ENCODE peak calls at places on chromosome 22, in six cellular contexts. X is fibroblast of mammary gland; S is tibial nerve; U is CD8-positive, alpha-beta memory T cell; Y is adrenal gland; I is ovary. E is an unnamed sample.

GRCh38 chr22:28029201-28029948 is 110.3 kb upstream of the PITPNB start:
- DNase-seq in X (peak; percentile 41), S (no peak), U (no peak), Y (peak; percentile 54), I (no peak), E (no peak)

GRCh38 chr22:31139866-31140716 is at the start of gene PLA2G3:
- DNase-seq in X (peak; percentile 62), S (no peak), U (no peak), Y (no peak), I (no peak), E (no peak)

GRCh38 chr22:42584364-42584940 is 30.2 kb downstream of the POLDIP3 start:
- DNase-seq in X (no peak), S (no peak), U (no peak), Y (no peak), I (no peak), E (no peak)

GRCh38 chr22:49104434-49104833 is 723.2 kb downstream of the BRD1 start:
- DNase-seq in X (no peak), S (no peak), U (no peak), Y (no peak), I (no peak), E (no peak)

GRCh38 chr22:44100411-44100810 is 76.3 kb downstream of the PARVB start:
- DNase-seq in X (no peak), S (no peak), U (no peak), Y (no peak), I (peak; percentile 27), E (no peak)

GRCh38 chr22:45296628-45297297 is 12.0 kb downstream of the UPK3A start:
- DNase-seq in X (no peak), S (no peak), U (peak; percentile 35), Y (no peak), I (no peak), E (no peak)

GRCh38 chr22:44671742-44672141 is 30.3 kb upstream of the PRR5 start:
- DNase-seq in X (peak; percentile 57), S (no peak), U (peak; percentile 39), Y (no peak), I (no peak), E (no peak)

GRCh38 chr22:41178425-41178975 is 26.6 kb upstream of the L3MBTL2 start:
- DNase-seq in X (no peak), S (no peak), U (no peak), Y (no peak), I (peak; percentile 68), E (no peak)

GRCh38 chr22:20211997-20212753 is 55.9 kb downstream of the RTN4R start:
- DNase-seq in X (peak; percentile 55), S (peak; percentile 29), U (no peak), Y (no peak), I (peak; percentile 76), E (no peak)

GRCh38 chr22:43897751-43898261 is 6.0 kb upstream of the PNPLA5 start:
- DNase-seq in X (peak; percentile 78), S (no peak), U (no peak), Y (peak; percentile 45), I (no peak), E (no peak)

GRCh38 chr22:50673231-50674126 is 856 bp downstream of the SHANK3 start:
- DNase-seq in X (no peak), S (no peak), U (no peak), Y (no peak), I (no peak), E (no peak)

GRCh38 chr22:41620646-41621098 is at the start of gene DESI1:
- DNase-seq in X (no peak), S (peak; percentile 24), U (no peak), Y (no peak), I (no peak), E (no peak)

GRCh38 chr22:50531546-50532352 is 1.9 kb upstream of the TYMP start:
- DNase-seq in X (peak; percentile 52), S (peak; percentile 63), U (peak; percentile 49), Y (peak; percentile 68), I (peak; percentile 71), E (no peak)

GRCh38 chr22:41525450-41526225 is 18.6 kb downstream of the POLR3H start:
- DNase-seq in X (no peak), S (no peak), U (no peak), Y (no peak), I (peak; percentile 41), E (no peak)

GRCh38 chr22:27420817-27421361 is 380.7 kb downstream of the MN1 start:
- DNase-seq in X (peak; percentile 93), S (peak; percentile 82), U (no peak), Y (no peak), I (peak; percentile 88), E (no peak)

GRCh38 chr22:45351956-45352355 is 42.2 kb downstream of the FAM118A start:
- DNase-seq in X (no peak), S (no peak), U (no peak), Y (no peak), I (no peak), E (no peak)

GRCh38 chr22:50705851-50706351 is 32.1 kb upstream of the ACR start:
- DNase-seq in X (no peak), S (no peak), U (no peak), Y (no peak), I (no peak), E (no peak)

GRCh38 chr22:30048711-30049110 is 31.6 kb upstream of the HORMAD2 start:
- DNase-seq in X (no peak), S (no peak), U (no peak), Y (no peak), I (no peak), E (no peak)

GRCh38 chr22:44879301-44879680 is 126.9 kb downstream of the ARHGAP8 start:
- DNase-seq in X (no peak), S (no peak), U (no peak), Y (no peak), I (peak; percentile 10), E (no peak)

GRCh38 chr22:38120359-38121110 is 10.1 kb upstream of the BAIAP2L2 start:
- DNase-seq in X (no peak), S (no peak), U (no peak), Y (no peak), I (no peak), E (no peak)

GRCh38 chr22:45164217-45165123 is 745 bp downstream of the NUP50 start:
- DNase-seq in X (peak; percentile 16), S (no peak), U (peak; percentile 18), Y (peak; percentile 55), I (peak; percentile 60), E (no peak)

GRCh38 chr22:39920134-39920743 is 19.4 kb downstream of the GRAP2 start:
- DNase-seq in X (no peak), S (no peak), U (peak; percentile 49), Y (no peak), I (no peak), E (no peak)

GRCh38 chr22:41532908-41533825 is 11.1 kb downstream of the POLR3H start:
- DNase-seq in X (peak; percentile 70), S (no peak), U (peak; percentile 38), Y (peak; percentile 71), I (peak; percentile 85), E (no peak)

GRCh38 chr22:31742115-31742514 is 7.8 kb downstream of the PRR14L start:
- DNase-seq in X (no peak), S (no peak), U (no peak), Y (no peak), I (no peak), E (no peak)

GRCh38 chr22:27598792-27599191 is 202.8 kb downstream of the MN1 start:
- DNase-seq in X (no peak), S (no peak), U (no peak), Y (no peak), I (no peak), E (no peak)

GRCh38 chr22:26918236-26918635 is 260.8 kb downstream of the MIAT start:
- DNase-seq in X (peak; percentile 1), S (no peak), U (no peak), Y (no peak), I (no peak), E (no peak)

GRCh38 chr22:45484742-45485141 is 17.9 kb upstream of the FBLN1 start:
- DNase-seq in X (no peak), S (no peak), U (no peak), Y (no peak), I (peak; percentile 17), E (no peak)

GRCh38 chr22:18925368-18926064 is 10.6 kb downstream of the PRODH start:
- DNase-seq in X (no peak), S (no peak), U (no peak), Y (no peak), I (no peak), E (no peak)

GRCh38 chr22:48564995-48565394 is 1262.7 kb downstream of the BRD1 start:
- DNase-seq in X (no peak), S (no peak), U (no peak), Y (no peak), I (no peak), E (no peak)

GRCh38 chr22:17074648-17075002 is 10.2 kb upstream of the IL17RA start:
- DNase-seq in X (peak; percentile 34), S (no peak), U (no peak), Y (no peak), I (no peak), E (no peak)

GRCh38 chr22:23542933-23543332 is 37.2 kb downstream of the IGLL1 start:
- DNase-seq in X (peak; percentile 39), S (no peak), U (no peak), Y (peak; percentile 12), I (no peak), E (no peak)

GRCh38 chr22:23536821-23537345 is 43.2 kb downstream of the IGLL1 start:
- DNase-seq in X (no peak), S (no peak), U (no peak), Y (peak; percentile 4), I (peak; percentile 37), E (no peak)

GRCh38 chr22:23538502-23538860 is 41.6 kb downstream of the IGLL1 start:
- DNase-seq in X (no peak), S (no peak), U (no peak), Y (peak; percentile 13), I (peak; percentile 62), E (no peak)

GRCh38 chr22:23537421-23537820 is 42.7 kb downstream of the IGLL1 start:
- DNase-seq in X (no peak), S (no peak), U (no peak), Y (no peak), I (peak; percentile 84), E (no peak)

GRCh38 chr22:23539135-23539838 is 40.8 kb downstream of the IGLL1 start:
- DNase-seq in X (peak; percentile 78), S (peak; percentile 74), U (peak; percentile 63), Y (peak; percentile 73), I (peak; percentile 87), E (peak; percentile 36)
- H3K4me3 ChIP-seq in X (no peak overlapping the region), S (peak overlapping the region; percentile 25), U (no peak overlapping the region), Y (no peak overlapping the region), I (no peak overlapping the region), E (no peak overlapping the region)

GRCh38 chr22:22168190-22168940 is 76.2 kb upstream of the VPREB1 start:
- DNase-seq in X (peak; percentile 70), S (no peak), U (no peak), Y (no peak), I (no peak), E (peak; percentile 57)
- H3K4me3 ChIP-seq in X (no peak overlapping the region), S (no peak overlapping the region), U (peak overlapping the region; percentile 23), Y (no peak overlapping the region), I (no peak overlapping the region), E (peak overlapping the region; percentile 52)

GRCh38 chr22:21823740-21824438 is 43.6 kb downstream of the MAPK1 start:
- DNase-seq in X (peak; percentile 45), S (no peak), U (no peak), Y (no peak), I (no peak), E (no peak)
- H3K4me3 ChIP-seq in X (no peak overlapping the region), S (no peak overlapping the region), U (no peak overlapping the region), Y (no peak overlapping the region), I (no peak overlapping the region), E (no peak overlapping the region)

DNA sequence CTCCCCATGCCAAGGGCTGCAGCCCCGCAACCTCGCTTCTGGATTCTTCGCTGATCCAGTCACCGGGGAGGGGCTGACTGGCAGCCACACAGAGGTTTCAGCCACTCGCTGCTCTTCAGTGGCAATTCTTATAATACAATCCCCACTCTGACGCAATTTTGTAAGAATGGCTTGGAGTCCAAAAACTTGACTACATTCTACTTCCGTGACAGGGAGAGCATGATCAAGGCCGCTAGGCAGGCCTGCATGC is 14.9 kb downstream of the PPM1F start:
- DNase-seq in X (peak; percentile 91), S (no peak), U (no peak), Y (peak; percentile 76), I (no peak), E (no peak)
- H3K4me3 ChIP-seq in X (peak overlapping the region; percentile 61), S (peak overlapping the region; percentile 64), U (peak overlapping the region; percentile 91), Y (no peak overlapping the region), I (peak overlapping the region; percentile 79), E (peak overlapping the region; percentile 76)

E was measured in GM12878.